ENCODE peak calls at places on chromosome 6, in six cellular contexts. One of them, this sample, is unnamed.

GRCh38 chr6:96631248-96631647 is 68.3 kb downstream of the FHL5 start:
- DNase-seq in HT-29: no peak
- DNase-seq in adrenal gland: no peak
- DNase-seq in activated CD4-positive, alpha-beta T cell treated with anti-CD3 and anti-CD28 coated beads for 24 hours: no peak
- DNase-seq in occipital lobe: no peak
- DNase-seq in colonic mucosa: no peak
- DNase-seq in this sample: no peak

GRCh38 chr6:11354019-11354418 is 121.6 kb upstream of the NEDD9 start:
- DNase-seq in HT-29: no peak
- DNase-seq in adrenal gland: peak; percentile 28
- DNase-seq in activated CD4-positive, alpha-beta T cell treated with anti-CD3 and anti-CD28 coated beads for 24 hours: peak; percentile 68
- DNase-seq in occipital lobe: peak; percentile 54
- DNase-seq in colonic mucosa: no peak
- DNase-seq in this sample: no peak

GRCh38 chr6:97174471-97174870 is 108.5 kb downstream of the MMS22L start:
- DNase-seq in HT-29: no peak
- DNase-seq in adrenal gland: no peak
- DNase-seq in activated CD4-positive, alpha-beta T cell treated with anti-CD3 and anti-CD28 coated beads for 24 hours: no peak
- DNase-seq in occipital lobe: no peak
- DNase-seq in colonic mucosa: no peak
- DNase-seq in this sample: no peak

GRCh38 chr6:3408665-3409064 is 48.2 kb downstream of the SLC22A23 start:
- DNase-seq in HT-29: no peak
- DNase-seq in adrenal gland: no peak
- DNase-seq in activated CD4-positive, alpha-beta T cell treated with anti-CD3 and anti-CD28 coated beads for 24 hours: no peak
- DNase-seq in occipital lobe: no peak
- DNase-seq in colonic mucosa: no peak
- DNase-seq in this sample: no peak

GRCh38 chr6:36973190-36973589 is 12.8 kb downstream of the MTCH1 start:
- DNase-seq in HT-29: no peak
- DNase-seq in adrenal gland: no peak
- DNase-seq in activated CD4-positive, alpha-beta T cell treated with anti-CD3 and anti-CD28 coated beads for 24 hours: no peak
- DNase-seq in occipital lobe: no peak
- DNase-seq in colonic mucosa: no peak
- DNase-seq in this sample: no peak

GRCh38 chr6:369559-370431 is 21.8 kb upstream of the IRF4 start:
- DNase-seq in HT-29: no peak
- DNase-seq in adrenal gland: no peak
- DNase-seq in activated CD4-positive, alpha-beta T cell treated with anti-CD3 and anti-CD28 coated beads for 24 hours: no peak
- DNase-seq in occipital lobe: no peak
- DNase-seq in colonic mucosa: no peak
- DNase-seq in this sample: no peak

GRCh38 chr6:35299674-35300073 is 2.1 kb downstream of the DEF6 start:
- DNase-seq in HT-29: no peak
- DNase-seq in adrenal gland: no peak
- DNase-seq in activated CD4-positive, alpha-beta T cell treated with anti-CD3 and anti-CD28 coated beads for 24 hours: no peak
- DNase-seq in occipital lobe: no peak
- DNase-seq in colonic mucosa: peak; percentile 50
- DNase-seq in this sample: peak; percentile 64

GRCh38 chr6:48141975-48142374 is 31.0 kb upstream of the PTCHD4 start:
- DNase-seq in HT-29: no peak
- DNase-seq in adrenal gland: no peak
- DNase-seq in activated CD4-positive, alpha-beta T cell treated with anti-CD3 and anti-CD28 coated beads for 24 hours: no peak
- DNase-seq in occipital lobe: no peak
- DNase-seq in colonic mucosa: no peak
- DNase-seq in this sample: no peak

GRCh38 chr6:155129744-155130143 is 134.1 kb upstream of the CLDN20 start:
- DNase-seq in HT-29: no peak
- DNase-seq in adrenal gland: no peak
- DNase-seq in activated CD4-positive, alpha-beta T cell treated with anti-CD3 and anti-CD28 coated beads for 24 hours: no peak
- DNase-seq in occipital lobe: no peak
- DNase-seq in colonic mucosa: no peak
- DNase-seq in this sample: no peak

GRCh38 chr6:118804091-118804490 is 89.9 kb upstream of the ASF1A start:
- DNase-seq in HT-29: no peak
- DNase-seq in adrenal gland: no peak
- DNase-seq in activated CD4-positive, alpha-beta T cell treated with anti-CD3 and anti-CD28 coated beads for 24 hours: no peak
- DNase-seq in occipital lobe: no peak
- DNase-seq in colonic mucosa: no peak
- DNase-seq in this sample: no peak

GRCh38 chr6:87756858-87757257 is 54.8 kb upstream of the AKIRIN2 start:
- DNase-seq in HT-29: no peak
- DNase-seq in adrenal gland: peak; percentile 26
- DNase-seq in activated CD4-positive, alpha-beta T cell treated with anti-CD3 and anti-CD28 coated beads for 24 hours: peak; percentile 3
- DNase-seq in occipital lobe: no peak
- DNase-seq in colonic mucosa: no peak
- DNase-seq in this sample: peak; percentile 39

GRCh38 chr6:170370413-170370812 is 63.9 kb downstream of the FAM120B start:
- DNase-seq in HT-29: no peak
- DNase-seq in adrenal gland: no peak
- DNase-seq in activated CD4-positive, alpha-beta T cell treated with anti-CD3 and anti-CD28 coated beads for 24 hours: no peak
- DNase-seq in occipital lobe: no peak
- DNase-seq in colonic mucosa: peak; percentile 59
- DNase-seq in this sample: peak; percentile 36

GRCh38 chr6:49326337-49326736 is 136.7 kb downstream of the MMUT start:
- DNase-seq in HT-29: peak; percentile 3
- DNase-seq in adrenal gland: no peak
- DNase-seq in activated CD4-positive, alpha-beta T cell treated with anti-CD3 and anti-CD28 coated beads for 24 hours: no peak
- DNase-seq in occipital lobe: no peak
- DNase-seq in colonic mucosa: no peak
- DNase-seq in this sample: no peak

GRCh38 chr6:169654590-169655391 is 47.0 kb downstream of the WDR27 start:
- DNase-seq in HT-29: peak; percentile 43
- DNase-seq in adrenal gland: peak; percentile 69
- DNase-seq in activated CD4-positive, alpha-beta T cell treated with anti-CD3 and anti-CD28 coated beads for 24 hours: peak; percentile 34
- DNase-seq in occipital lobe: peak; percentile 45
- DNase-seq in colonic mucosa: peak; percentile 69
- DNase-seq in this sample: peak; percentile 84

GRCh38 chr6:47628448-47629272 is 69.7 kb upstream of the ADGRF4 start:
- DNase-seq in HT-29: no peak
- DNase-seq in adrenal gland: no peak
- DNase-seq in activated CD4-positive, alpha-beta T cell treated with anti-CD3 and anti-CD28 coated beads for 24 hours: no peak
- DNase-seq in occipital lobe: no peak
- DNase-seq in colonic mucosa: no peak
- DNase-seq in this sample: no peak

GRCh38 chr6:30795549-30796293 is 51.4 kb upstream of the IER3 start:
- DNase-seq in HT-29: no peak
- DNase-seq in adrenal gland: no peak
- DNase-seq in activated CD4-positive, alpha-beta T cell treated with anti-CD3 and anti-CD28 coated beads for 24 hours: no peak
- DNase-seq in occipital lobe: no peak
- DNase-seq in colonic mucosa: no peak
- DNase-seq in this sample: no peak

GRCh38 chr6:159501558-159501957 is 191.5 kb downstream of the SOD2 start:
- DNase-seq in HT-29: no peak
- DNase-seq in adrenal gland: no peak
- DNase-seq in activated CD4-positive, alpha-beta T cell treated with anti-CD3 and anti-CD28 coated beads for 24 hours: no peak
- DNase-seq in occipital lobe: no peak
- DNase-seq in colonic mucosa: no peak
- DNase-seq in this sample: no peak

GRCh38 chr6:69884231-69884630 is 17.9 kb downstream of the COL19A1 start:
- DNase-seq in HT-29: no peak
- DNase-seq in adrenal gland: no peak
- DNase-seq in activated CD4-positive, alpha-beta T cell treated with anti-CD3 and anti-CD28 coated beads for 24 hours: no peak
- DNase-seq in occipital lobe: no peak
- DNase-seq in colonic mucosa: no peak
- DNase-seq in this sample: no peak

GRCh38 chr6:163897030-163897429 is 482.5 kb downstream of the QKI start:
- DNase-seq in HT-29: no peak
- DNase-seq in adrenal gland: peak; percentile 72
- DNase-seq in activated CD4-positive, alpha-beta T cell treated with anti-CD3 and anti-CD28 coated beads for 24 hours: no peak
- DNase-seq in occipital lobe: no peak
- DNase-seq in colonic mucosa: no peak
- DNase-seq in this sample: no peak

GRCh38 chr6:80364206-80364605 is 257.7 kb downstream of the BCKDHB start:
- DNase-seq in HT-29: no peak
- DNase-seq in adrenal gland: no peak
- DNase-seq in activated CD4-positive, alpha-beta T cell treated with anti-CD3 and anti-CD28 coated beads for 24 hours: no peak
- DNase-seq in occipital lobe: no peak
- DNase-seq in colonic mucosa: no peak
- DNase-seq in this sample: no peak

GRCh38 chr6:44649365-44650025 is 262.0 kb downstream of the CDC5L start:
- DNase-seq in HT-29: no peak
- DNase-seq in adrenal gland: peak; percentile 25
- DNase-seq in activated CD4-positive, alpha-beta T cell treated with anti-CD3 and anti-CD28 coated beads for 24 hours: no peak
- DNase-seq in occipital lobe: no peak
- DNase-seq in colonic mucosa: no peak
- DNase-seq in this sample: no peak

GRCh38 chr6:78530208-78530607 is 337.1 kb upstream of the IRAK1BP1 start:
- DNase-seq in HT-29: no peak
- DNase-seq in adrenal gland: no peak
- DNase-seq in activated CD4-positive, alpha-beta T cell treated with anti-CD3 and anti-CD28 coated beads for 24 hours: no peak
- DNase-seq in occipital lobe: no peak
- DNase-seq in colonic mucosa: no peak
- DNase-seq in this sample: no peak

GRCh38 chr6:134437376-134437775 is 119.5 kb upstream of the SGK1 start:
- DNase-seq in HT-29: no peak
- DNase-seq in adrenal gland: no peak
- DNase-seq in activated CD4-positive, alpha-beta T cell treated with anti-CD3 and anti-CD28 coated beads for 24 hours: no peak
- DNase-seq in occipital lobe: no peak
- DNase-seq in colonic mucosa: no peak
- DNase-seq in this sample: peak; percentile 16

GRCh38 chr6:19804362-19805145 is 32.6 kb upstream of the ID4 start:
- DNase-seq in HT-29: peak; percentile 94
- DNase-seq in adrenal gland: peak; percentile 91
- DNase-seq in activated CD4-positive, alpha-beta T cell treated with anti-CD3 and anti-CD28 coated beads for 24 hours: peak; percentile 60
- DNase-seq in occipital lobe: peak; percentile 93
- DNase-seq in colonic mucosa: peak; percentile 94
- DNase-seq in this sample: peak; percentile 94

GRCh38 chr6:150667977-150668716 is 68.5 kb downstream of the PLEKHG1 start:
- DNase-seq in HT-29: peak; percentile 98
- DNase-seq in adrenal gland: peak; percentile 89
- DNase-seq in activated CD4-positive, alpha-beta T cell treated with anti-CD3 and anti-CD28 coated beads for 24 hours: no peak
- DNase-seq in occipital lobe: peak; percentile 18
- DNase-seq in colonic mucosa: peak; percentile 92
- DNase-seq in this sample: peak; percentile 92

GRCh38 chr6:1716845-1717244 is 107.1 kb downstream of the FOXC1 start:
- DNase-seq in HT-29: no peak
- DNase-seq in adrenal gland: no peak
- DNase-seq in activated CD4-positive, alpha-beta T cell treated with anti-CD3 and anti-CD28 coated beads for 24 hours: no peak
- DNase-seq in occipital lobe: no peak
- DNase-seq in colonic mucosa: no peak
- DNase-seq in this sample: no peak

GRCh38 chr6:124056884-124057283 is 253.2 kb downstream of the NKAIN2 start:
- DNase-seq in HT-29: no peak
- DNase-seq in adrenal gland: no peak
- DNase-seq in activated CD4-positive, alpha-beta T cell treated with anti-CD3 and anti-CD28 coated beads for 24 hours: no peak
- DNase-seq in occipital lobe: no peak
- DNase-seq in colonic mucosa: no peak
- DNase-seq in this sample: no peak